ENCODE peak calls at places on chromosome 5, in four cellular contexts. U is aorta; A is H54; T is stimulated activated CD4-positive, alpha-beta T cell treated with anti-CD3 and anti-CD28 coated beads, Interleukin-15, amount 100 ng/mL, for 24 hours. E is an unnamed sample.

GRCh38 chr5:95728494-95729114 is 2.5 kb upstream of the RHOBTB3 start:
- DNase-seq in A (no peak), U (no peak), T (no peak), E (no peak)

GRCh38 chr5:173202266-173202875 is 32.6 kb downstream of the NKX2-5 start:
- DNase-seq in A (peak; percentile 30), T (no peak), U (no peak), E (no peak)

GRCh38 chr5:59943721-59944120 is 50.2 kb upstream of the PDE4D start:
- DNase-seq in T (no peak), U (no peak), A (no peak), E (no peak)

GRCh38 chr5:134227259-134227658 is 1.4 kb upstream of the PPP2CA start:
- DNase-seq in U (no peak), T (no peak), A (no peak), E (peak; percentile 12)

GRCh38 chr5:172524573-172525021 is 70.3 kb upstream of the SH3PXD2B start:
- DNase-seq in T (no peak), A (no peak), U (no peak), E (peak; percentile 31)

GRCh38 chr5:147359551-147359950 is 124.7 kb downstream of the STK32A start:
- DNase-seq in U (no peak), T (no peak), A (no peak), E (no peak)

GRCh38 chr5:129358069-129358468 is 102.0 kb upstream of the ADAMTS19 start:
- DNase-seq in U (no peak), T (no peak), A (no peak), E (no peak)

GRCh38 chr5:157266286-157267007 is 524 bp downstream of the CYFIP2 start:
- DNase-seq in T (peak; percentile 70), U (peak; percentile 50), A (no peak), E (no peak)